ENCODE peak calls at places on chromosomes 13 and 19, in seven cellular contexts. E, S, C, H, I, J and T are unnamed samples.

GRCh38 chr13:25329706-25330105 is 28.3 kb downstream of the NUP58 start:
- DNase-seq in E (no peak), C (no peak), S (peak), I (no peak), J (peak), H (no peak), T (no peak)

GRCh38 chr19:8654591-8655339 is 24.3 kb downstream of the NFILZ start:
- DNase-seq in J (peak), I (peak), C (no peak), S (peak), H (peak), E (peak), T (peak)

GRCh38 chr13:76703621-76704020 is 182.6 kb downstream of the KCTD12 start:
- DNase-seq in J (no peak), S (no peak), E (no peak), C (no peak), I (no peak), H (no peak), T (no peak)

GRCh38 chr13:77536358-77536757 is 852 bp downstream of the SCEL start:
- DNase-seq in S (no peak), H (no peak), I (no peak), C (no peak), E (no peak), J (peak), T (no peak)

GRCh38 chr13:75365724-75366173 is 116.2 kb downstream of the TBC1D4 start:
- DNase-seq in J (peak), E (peak), I (no peak), C (peak), H (peak), S (peak), T (no peak)

GRCh38 chr19:4369109-4369887 is 25.9 kb downstream of the MPND start:
- DNase-seq in S (peak), C (peak), J (no peak), I (peak), E (peak), H (peak), T (peak)

GRCh38 chr13:21240586-21240985 is 64.1 kb downstream of the MRPL57 start:
- DNase-seq in C (peak), S (peak), J (peak), E (peak), I (no peak), H (no peak), T (no peak)

GRCh38 chr19:10183926-10184325 is 10.8 kb downstream of the DNMT1 start:
- DNase-seq in S (no peak), I (no peak), C (no peak), E (no peak), H (no peak), J (no peak), T (no peak)

GRCh38 chr13:95471960-95472359 is 80.6 kb upstream of the CLDN10 start:
- DNase-seq in H (no peak), J (no peak), E (no peak), S (no peak), I (no peak), C (no peak), T (no peak)

GRCh38 chr13:37029617-37030016 is 29.0 kb downstream of the EXOSC8 start:
- DNase-seq in I (no peak), S (peak), C (no peak), J (no peak), H (no peak), E (peak), T (no peak)

GRCh38 chr13:89066868-89067466 is 1395.8 kb downstream of the SLITRK5 start:
- DNase-seq in J (peak), E (peak), I (peak), C (peak), H (peak), S (peak), T (no peak)

GRCh38 chr19:6862673-6863078 is 24.7 kb upstream of the ADGRE1 start:
- DNase-seq in J (peak), E (peak), I (peak), H (peak), C (peak), S (peak), T (peak)

GRCh38 chr13:90032841-90033493 is 1314.5 kb upstream of the MIR17HG start:
- DNase-seq in S (no peak), C (no peak), H (no peak), I (no peak), E (no peak), J (no peak), T (no peak)

GRCh38 chr19:46493236-46494114 is 2.2 kb downstream of the PNMA8B start:
- DNase-seq in C (no peak), I (peak), H (peak), E (no peak), S (no peak), J (no peak), T (peak)

GRCh38 chr13:109773276-109773675 is 13.1 kb downstream of the IRS2 start:
- DNase-seq in C (no peak), J (peak), E (peak), I (no peak), H (no peak), S (no peak), T (no peak)

GRCh38 chr13:113582841-113583631 is 1.5 kb upstream of the TFDP1 start:
- DNase-seq in C (no peak), H (no peak), S (no peak), J (no peak), E (peak), I (no peak), T (peak)

GRCh38 chr13:39870197-39870746 is 214.8 kb downstream of the COG6 start:
- DNase-seq in H (no peak), S (peak), C (no peak), E (no peak), J (no peak), I (no peak), T (no peak)

GRCh38 chr13:28199089-28199488 is 60.7 kb downstream of the PAN3 start:
- DNase-seq in H (no peak), I (no peak), C (no peak), E (no peak), S (no peak), J (no peak), T (no peak)

GRCh38 chr13:28204690-28205443 is 66.5 kb downstream of the PAN3 start:
- DNase-seq in I (no peak), E (no peak), S (no peak), H (peak), J (no peak), C (no peak), T (no peak)

DNA sequence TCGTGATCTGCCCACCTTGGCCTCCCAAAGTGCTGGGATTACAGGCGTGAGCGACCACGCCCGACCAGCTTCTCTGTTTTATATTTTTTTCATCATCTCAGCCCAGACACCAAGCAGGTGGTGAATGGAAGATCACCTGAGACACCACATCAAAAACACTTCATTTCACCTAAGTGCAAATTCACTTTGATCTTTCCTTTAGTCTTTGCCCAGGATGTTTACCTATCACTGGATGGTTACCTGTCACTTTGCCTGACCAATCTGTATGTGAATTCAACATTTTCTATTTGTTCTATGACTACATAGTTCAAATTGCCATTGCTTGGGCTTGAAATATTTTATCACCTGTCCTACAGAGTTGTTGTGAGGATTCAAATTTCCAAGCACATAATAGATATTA is 65.7 kb downstream of the PAN3 start:
- DNase-seq in E (no peak), C (no peak), J (no peak), S (no peak), I (no peak), H (peak), T (no peak)
- H3K4me3 ChIP-seq in E (no peak), C (no peak), J (no peak), S (no peak), I (no peak), H (peak), T (no peak)

GRCh38 chr19:55257461-55258411 is 1.1 kb downstream of the PPP6R1 start:
- DNase-seq in C (no peak), I (peak), J (peak), H (peak), S (peak), E (no peak), T (no peak)

GRCh38 chr19:55259540-55260210 is 858 bp upstream of the PPP6R1 start:
- DNase-seq in S (peak), C (no peak), I (no peak), E (no peak), J (no peak), H (no peak), T (no peak)

GRCh38 chr19:55256562-55257460 is 2.0 kb downstream of the PPP6R1 start:
- DNase-seq in H (no peak), C (no peak), J (peak), I (no peak), E (no peak), S (peak), T (no peak)

GRCh38 chr19:55258828-55259539 is at the start of gene PPP6R1:
- DNase-seq in J (peak), E (peak), S (peak), I (peak), C (peak), H (peak), T (peak)

DNA sequence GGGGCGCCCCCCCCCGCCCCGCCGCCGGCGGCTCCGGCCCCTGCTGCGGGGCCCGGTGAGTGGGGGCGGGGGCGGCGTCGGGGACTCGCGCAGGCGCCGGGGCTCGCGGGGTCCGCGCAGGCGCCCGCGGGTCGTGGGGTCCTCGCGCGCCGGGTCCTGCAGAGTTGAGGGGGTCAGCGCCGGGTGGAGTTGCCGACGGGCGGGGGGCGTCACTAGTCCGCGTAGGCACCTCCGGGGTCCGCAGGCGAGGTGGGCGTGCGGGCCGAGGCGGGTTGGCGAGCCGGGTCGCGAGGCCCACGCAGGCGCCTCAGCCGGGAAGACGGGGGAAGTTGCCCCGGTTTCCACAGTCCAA is 365 bp downstream of the PPP6R1 start:
- DNase-seq in I (no peak), H (no peak), S (no peak), E (no peak), C (no peak), J (no peak), T (no peak)
- H3K4me3 ChIP-seq in I (peak), H (peak), S (peak), E (peak), C (peak), J (peak), T (peak)

GRCh38 chr19:47885067-47885463 is 1.1 kb downstream of the SULT2A1 start:
- DNase-seq in C (no peak), S (no peak), J (no peak), H (no peak), E (no peak), I (no peak), T (no peak)
- H3K4me3 ChIP-seq in C (no peak), S (no peak), J (no peak), H (no peak), E (no peak), I (no peak), T (no peak)

GRCh38 chr19:18650048-18650435 is 13.2 kb downstream of the KLHL26 start:
- DNase-seq in C (no peak), J (no peak), S (peak), H (no peak), E (peak), I (no peak), T (peak)
- H3K4me3 ChIP-seq in C (no peak), J (no peak), S (no peak), H (no peak), E (no peak), I (no peak), T (no peak)

GRCh38 chr19:1510442-1510806 is 2.4 kb downstream of the ADAMTSL5 start:
- DNase-seq in I (no peak), S (no peak), H (no peak), J (no peak), C (no peak), E (no peak), T (no peak)
- H3K4me3 ChIP-seq in I (no peak), S (no peak), H (no peak), J (no peak), C (no peak), E (no peak), T (no peak)

GRCh38 chr13:48086272-48086671 is 8.6 kb downstream of the MED4 start:
- DNase-seq in C (no peak), J (no peak), E (no peak), H (no peak), S (no peak), I (no peak), T (no peak)
- H3K4me3 ChIP-seq in C (no peak), J (no peak), E (no peak), H (no peak), S (no peak), I (no peak), T (no peak)